ENCODE peak calls at places on chromosomes 13 and 19, in six cellular contexts. One of them, this sample, is unnamed.

GRCh38 chr13:87777395-87777794 is 106.2 kb downstream of the SLITRK5 start:
- DNase-seq in OCI-LY7: peak
- DNase-seq in T1000: no peak
- DNase-seq in activated CD4-positive, alpha-beta memory T cell treated with anti-CD3 and anti-CD28 coated beads, Interleukin-2, amount 10 ng/mL, durations not matched to agents 7 days and 5 days: no peak
- DNase-seq in fibroblast of the aortic adventitia: no peak
- DNase-seq in EH: no peak
- DNase-seq in this sample: no peak

GRCh38 chr19:55080121-55080914 is 4.6 kb downstream of the EPS8L1 start:
- DNase-seq in OCI-LY7: peak
- DNase-seq in T1000: peak
- DNase-seq in activated CD4-positive, alpha-beta memory T cell treated with anti-CD3 and anti-CD28 coated beads, Interleukin-2, amount 10 ng/mL, durations not matched to agents 7 days and 5 days: peak
- DNase-seq in fibroblast of the aortic adventitia: peak
- DNase-seq in EH: peak
- DNase-seq in this sample: no peak

GRCh38 chr13:93388701-93389100 is 162.1 kb downstream of the GPC6 start:
- DNase-seq in OCI-LY7: no peak
- DNase-seq in T1000: no peak
- DNase-seq in activated CD4-positive, alpha-beta memory T cell treated with anti-CD3 and anti-CD28 coated beads, Interleukin-2, amount 10 ng/mL, durations not matched to agents 7 days and 5 days: no peak
- DNase-seq in fibroblast of the aortic adventitia: peak
- DNase-seq in EH: no peak
- DNase-seq in this sample: no peak

GRCh38 chr19:953501-954271 is 27.9 kb downstream of the ARID3A start:
- DNase-seq in OCI-LY7: no peak
- DNase-seq in T1000: no peak
- DNase-seq in activated CD4-positive, alpha-beta memory T cell treated with anti-CD3 and anti-CD28 coated beads, Interleukin-2, amount 10 ng/mL, durations not matched to agents 7 days and 5 days: no peak
- DNase-seq in fibroblast of the aortic adventitia: no peak
- DNase-seq in EH: no peak
- DNase-seq in this sample: no peak

GRCh38 chr13:20053016-20053415 is 94.5 kb downstream of the ZMYM2 start:
- DNase-seq in OCI-LY7: no peak
- DNase-seq in T1000: no peak
- DNase-seq in activated CD4-positive, alpha-beta memory T cell treated with anti-CD3 and anti-CD28 coated beads, Interleukin-2, amount 10 ng/mL, durations not matched to agents 7 days and 5 days: no peak
- DNase-seq in fibroblast of the aortic adventitia: peak
- DNase-seq in EH: peak
- DNase-seq in this sample: no peak

GRCh38 chr19:39502640-39503417 is 4.1 kb downstream of the DLL3 start:
- DNase-seq in OCI-LY7: peak
- DNase-seq in T1000: peak
- DNase-seq in activated CD4-positive, alpha-beta memory T cell treated with anti-CD3 and anti-CD28 coated beads, Interleukin-2, amount 10 ng/mL, durations not matched to agents 7 days and 5 days: peak
- DNase-seq in fibroblast of the aortic adventitia: peak
- DNase-seq in EH: peak
- DNase-seq in this sample: no peak

GRCh38 chr19:8151499-8152035 is 2.2 kb upstream of the FBN3 start:
- DNase-seq in OCI-LY7: no peak
- DNase-seq in T1000: no peak
- DNase-seq in activated CD4-positive, alpha-beta memory T cell treated with anti-CD3 and anti-CD28 coated beads, Interleukin-2, amount 10 ng/mL, durations not matched to agents 7 days and 5 days: no peak
- DNase-seq in fibroblast of the aortic adventitia: no peak
- DNase-seq in EH: no peak
- DNase-seq in this sample: no peak

GRCh38 chr19:10142701-10143375 is 23.1 kb upstream of the EIF3G start:
- DNase-seq in OCI-LY7: no peak
- DNase-seq in T1000: no peak
- DNase-seq in activated CD4-positive, alpha-beta memory T cell treated with anti-CD3 and anti-CD28 coated beads, Interleukin-2, amount 10 ng/mL, durations not matched to agents 7 days and 5 days: peak
- DNase-seq in fibroblast of the aortic adventitia: no peak
- DNase-seq in EH: no peak
- DNase-seq in this sample: no peak

GRCh38 chr19:1266818-1267440 is 2.2 kb upstream of the CIRBP start:
- DNase-seq in OCI-LY7: peak
- DNase-seq in T1000: peak
- DNase-seq in activated CD4-positive, alpha-beta memory T cell treated with anti-CD3 and anti-CD28 coated beads, Interleukin-2, amount 10 ng/mL, durations not matched to agents 7 days and 5 days: peak
- DNase-seq in fibroblast of the aortic adventitia: peak
- DNase-seq in EH: no peak
- DNase-seq in this sample: no peak

GRCh38 chr19:8335343-8336071 is 7.6 kb downstream of the KANK3 start:
- DNase-seq in OCI-LY7: no peak
- DNase-seq in T1000: no peak
- DNase-seq in activated CD4-positive, alpha-beta memory T cell treated with anti-CD3 and anti-CD28 coated beads, Interleukin-2, amount 10 ng/mL, durations not matched to agents 7 days and 5 days: peak
- DNase-seq in fibroblast of the aortic adventitia: no peak
- DNase-seq in EH: no peak
- DNase-seq in this sample: no peak

GRCh38 chr19:1608414-1609391 is 3.4 kb upstream of the UQCR11 start:
- DNase-seq in OCI-LY7: peak
- DNase-seq in T1000: peak
- DNase-seq in activated CD4-positive, alpha-beta memory T cell treated with anti-CD3 and anti-CD28 coated beads, Interleukin-2, amount 10 ng/mL, durations not matched to agents 7 days and 5 days: peak
- DNase-seq in fibroblast of the aortic adventitia: no peak
- DNase-seq in EH: peak
- DNase-seq in this sample: no peak

GRCh38 chr19:39193785-39194184 is 3.0 kb upstream of the NCCRP1 start:
- DNase-seq in OCI-LY7: no peak
- DNase-seq in T1000: no peak
- DNase-seq in activated CD4-positive, alpha-beta memory T cell treated with anti-CD3 and anti-CD28 coated beads, Interleukin-2, amount 10 ng/mL, durations not matched to agents 7 days and 5 days: no peak
- DNase-seq in fibroblast of the aortic adventitia: no peak
- DNase-seq in EH: no peak
- DNase-seq in this sample: no peak

GRCh38 chr19:593505-593904 is 3.8 kb downstream of the HCN2 start:
- DNase-seq in OCI-LY7: no peak
- DNase-seq in T1000: no peak
- DNase-seq in activated CD4-positive, alpha-beta memory T cell treated with anti-CD3 and anti-CD28 coated beads, Interleukin-2, amount 10 ng/mL, durations not matched to agents 7 days and 5 days: no peak
- DNase-seq in fibroblast of the aortic adventitia: no peak
- DNase-seq in EH: no peak
- DNase-seq in this sample: no peak

GRCh38 chr19:15421136-15421535 is 2.3 kb upstream of the AKAP8L start:
- DNase-seq in OCI-LY7: no peak
- DNase-seq in T1000: no peak
- DNase-seq in activated CD4-positive, alpha-beta memory T cell treated with anti-CD3 and anti-CD28 coated beads, Interleukin-2, amount 10 ng/mL, durations not matched to agents 7 days and 5 days: no peak
- DNase-seq in fibroblast of the aortic adventitia: no peak
- DNase-seq in EH: no peak
- DNase-seq in this sample: no peak

This sample was measured in HS-27A.